ENCODE peak calls at places on chromosomes 11 and 22, in six cellular contexts. J is body of pancreas, P is adrenal gland, L is ovary, W is transverse colon, M is A549. F is an unnamed sample.

GRCh38 chr11:133864756-133865155 is 19.4 kb upstream of the SPATA19 start:
- DNase-seq in J (no peak), P (no peak), L (no peak), W (no peak), M (no peak), F (no peak)

GRCh38 chr11:74671520-74672196 is 59.6 kb downstream of the CHRDL2 start:
- DNase-seq in J (no peak), P (no peak), L (no peak), W (no peak), M (peak; percentile 51), F (no peak)

GRCh38 chr11:27216268-27217149 is 146.5 kb downstream of the CCDC34 start:
- DNase-seq in J (peak; percentile 70), P (peak; percentile 88), L (peak; percentile 89), W (peak; percentile 33), M (no peak), F (no peak)

GRCh38 chr11:76159983-76160661 is 46.2 kb downstream of the WNT11 start:
- DNase-seq in J (peak; percentile 50), P (no peak), L (no peak), W (no peak), M (no peak), F (no peak)

GRCh38 chr11:95659088-95659487 is 130.5 kb downstream of the FAM76B start:
- DNase-seq in J (no peak), P (no peak), L (no peak), W (no peak), M (no peak), F (no peak)

GRCh38 chr22:36267896-36268485 is 15.1 kb downstream of the APOL1 start:
- DNase-seq in J (no peak), P (no peak), L (no peak), W (no peak), M (no peak), F (no peak)

GRCh38 chr11:119095066-119095880 is 6.4 kb downstream of the DPAGT1 start:
- DNase-seq in J (peak; percentile 100), P (peak; percentile 100), L (peak; percentile 99), W (peak; percentile 99), M (peak; percentile 99), F (peak; percentile 100)

GRCh38 chr11:104704888-104705287 is 193.4 kb downstream of the CASP12 start:
- DNase-seq in J (no peak), P (no peak), L (no peak), W (no peak), M (no peak), F (no peak)

GRCh38 chr22:20131593-20131855 is at the start of gene ZDHHC8:
- DNase-seq in J (no peak), P (no peak), L (no peak), W (peak; percentile 49), M (no peak), F (no peak)

DNA sequence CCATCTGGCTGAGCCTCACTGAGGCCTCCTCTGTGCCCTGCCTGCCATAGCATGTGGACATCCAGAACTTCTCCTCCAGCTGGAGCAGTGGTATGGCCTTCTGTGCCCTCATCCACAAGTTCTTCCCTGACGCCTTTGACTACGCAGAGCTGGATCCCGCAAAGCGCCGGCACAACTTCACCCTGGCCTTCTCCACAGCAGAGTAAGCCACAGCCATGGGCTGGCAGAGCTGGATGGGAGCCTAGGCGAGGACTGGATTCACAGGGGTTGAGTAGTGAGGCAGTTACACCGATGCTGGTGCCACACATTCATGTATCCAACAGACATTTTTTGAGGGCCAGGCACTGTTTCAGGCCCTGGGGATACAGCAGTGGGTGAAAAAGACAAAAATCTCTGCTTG is 9.1 kb downstream of the SMTNL1 start:
- DNase-seq in J (no peak), P (no peak), L (no peak), W (no peak), M (no peak), F (no peak)
- TF ChIP-seq CTCF in J (no peak), P (no peak), L (no peak), W (no peak), M (no peak), F (no peak)

DNA sequence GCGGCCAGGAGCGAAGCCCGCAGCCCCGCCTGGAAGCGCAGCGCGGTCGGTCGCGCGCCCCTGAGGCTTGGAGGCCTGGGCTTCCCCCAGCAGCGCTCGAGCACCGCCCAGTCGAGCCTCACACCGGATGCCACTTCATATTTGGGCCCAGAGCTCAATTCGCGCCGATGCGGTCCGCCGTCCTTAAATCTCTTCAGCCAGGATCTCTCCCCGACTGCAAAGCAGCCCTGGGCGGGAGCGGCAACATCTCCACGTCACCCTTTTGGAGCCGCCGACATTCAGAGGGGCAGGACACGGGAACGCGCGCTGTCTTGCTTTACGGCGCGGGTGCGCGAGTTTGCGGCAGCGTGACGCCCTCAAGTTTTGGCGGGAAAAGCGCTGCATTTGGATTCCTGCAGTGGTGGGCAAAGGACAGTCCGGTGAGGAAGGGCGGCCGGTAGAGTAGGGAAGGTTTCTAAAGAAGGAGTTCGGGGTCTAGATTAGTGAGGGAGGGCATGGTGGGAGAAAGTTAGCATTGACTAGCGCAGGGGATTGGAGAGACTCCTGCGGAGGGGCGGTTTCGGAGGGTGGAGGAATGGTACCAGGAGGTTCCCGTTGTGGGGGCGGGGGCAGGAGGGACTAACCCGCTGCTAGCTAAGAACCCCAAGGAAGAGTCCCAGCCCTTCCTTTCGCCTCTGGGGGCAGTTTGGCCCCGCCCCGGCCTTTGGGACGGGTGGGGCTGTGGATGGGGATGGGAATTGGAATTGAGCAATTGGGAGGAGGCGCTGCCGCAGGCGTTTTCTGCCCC is 824 bp downstream of the CHEK1 start:
- DNase-seq in J (peak; percentile 87), P (peak; percentile 85), L (peak; percentile 91), W (peak; percentile 90), M (peak; percentile 94), F (peak; percentile 82)
- TF ChIP-seq POLR2A in J (peak; percentile 90), P (peak; percentile 26), L (peak; percentile 57), W (peak; percentile 79), M (peak; percentile 58), F (peak; percentile 76)

GRCh38 chr11:35559949-35560348 is 34.5 kb upstream of the PAMR1 start:
- DNase-seq in J (no peak), P (no peak), L (no peak), W (no peak), M (no peak), F (no peak)

GRCh38 chr11:35555238-35555887 is 29.9 kb upstream of the PAMR1 start:
- DNase-seq in J (no peak), P (no peak), L (no peak), W (no peak), M (no peak), F (no peak)

GRCh38 chr11:35554491-35555237 is 29.2 kb upstream of the PAMR1 start:
- DNase-seq in J (no peak), P (no peak), L (no peak), W (no peak), M (peak; percentile 8), F (no peak)

GRCh38 chr11:35553831-35554230 is 28.4 kb upstream of the PAMR1 start:
- DNase-seq in J (peak; percentile 4), P (no peak), L (no peak), W (no peak), M (peak; percentile 2), F (no peak)

GRCh38 chr11:35558468-35558867 is 33.1 kb upstream of the PAMR1 start:
- DNase-seq in J (no peak), P (no peak), L (no peak), W (no peak), M (no peak), F (no peak)
- TF ChIP-seq CTCF in J (no peak), P (no peak), L (no peak), W (no peak), M (no peak), F (no peak)

GRCh38 chr11:90223248-90223585 is 368 bp upstream of the CHORDC1 start:
- DNase-seq in J (no peak), P (no peak), L (no peak), W (no peak), M (no peak), F (no peak)
- TF ChIP-seq POLR2A in J (peak; percentile 35), P (no peak), L (no peak), W (no peak), M (no peak), F (no peak)

GRCh38 chr22:38097557-38098409 is 12.7 kb downstream of the BAIAP2L2 start:
- DNase-seq in J (no peak), P (no peak), L (no peak), W (no peak), M (no peak), F (no peak)
- TF ChIP-seq CTCF in J (no peak), P (no peak), L (no peak), W (no peak), M (no peak), F (peak; percentile 12)

DNA sequence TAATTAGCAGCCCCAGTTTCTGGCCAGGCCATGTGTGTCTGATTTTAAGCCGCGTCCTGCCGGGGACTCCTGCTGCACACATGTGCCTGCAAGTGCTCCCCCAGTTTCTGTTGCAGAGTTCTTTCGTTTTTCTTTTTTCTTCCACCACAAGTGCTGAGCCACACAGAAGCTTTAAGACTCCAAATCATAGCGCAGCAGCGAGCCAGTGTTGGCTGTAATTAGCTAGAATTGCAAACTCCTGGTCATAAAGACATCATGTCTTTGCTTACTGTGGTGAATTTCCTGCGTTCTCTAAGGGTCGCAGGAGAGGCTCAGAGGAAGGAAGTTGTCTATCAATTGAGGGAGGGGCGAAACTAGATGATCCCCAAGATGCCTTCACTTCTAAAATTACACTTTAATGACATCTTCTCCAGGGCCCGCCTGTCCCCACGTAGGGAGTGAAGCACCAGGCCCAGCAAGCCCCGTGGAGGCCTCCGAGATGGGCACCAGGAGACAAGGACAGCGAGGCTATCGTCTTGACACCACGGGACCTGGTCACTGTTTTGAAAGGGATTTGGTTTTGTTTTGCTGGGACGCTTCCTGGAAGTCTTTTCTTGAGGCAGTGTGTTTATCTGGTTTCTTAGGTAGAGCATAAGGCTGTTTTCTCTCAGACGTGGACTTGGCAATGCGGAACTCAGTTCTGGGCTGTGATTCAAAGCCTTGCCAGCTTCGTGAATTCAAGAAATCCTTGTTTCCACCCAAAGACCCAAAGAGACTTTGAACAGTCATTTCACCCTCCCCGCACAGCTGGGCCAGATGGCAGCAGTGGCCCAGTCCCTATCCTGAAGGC is 71.8 kb downstream of the UBASH3B start:
- DNase-seq in J (no peak), P (no peak), L (no peak), W (peak; percentile 26), M (no peak), F (no peak)
- TF ChIP-seq POLR2A in J (no peak), P (no peak), L (no peak), W (peak; percentile 17), M (no peak), F (no peak)

DNA sequence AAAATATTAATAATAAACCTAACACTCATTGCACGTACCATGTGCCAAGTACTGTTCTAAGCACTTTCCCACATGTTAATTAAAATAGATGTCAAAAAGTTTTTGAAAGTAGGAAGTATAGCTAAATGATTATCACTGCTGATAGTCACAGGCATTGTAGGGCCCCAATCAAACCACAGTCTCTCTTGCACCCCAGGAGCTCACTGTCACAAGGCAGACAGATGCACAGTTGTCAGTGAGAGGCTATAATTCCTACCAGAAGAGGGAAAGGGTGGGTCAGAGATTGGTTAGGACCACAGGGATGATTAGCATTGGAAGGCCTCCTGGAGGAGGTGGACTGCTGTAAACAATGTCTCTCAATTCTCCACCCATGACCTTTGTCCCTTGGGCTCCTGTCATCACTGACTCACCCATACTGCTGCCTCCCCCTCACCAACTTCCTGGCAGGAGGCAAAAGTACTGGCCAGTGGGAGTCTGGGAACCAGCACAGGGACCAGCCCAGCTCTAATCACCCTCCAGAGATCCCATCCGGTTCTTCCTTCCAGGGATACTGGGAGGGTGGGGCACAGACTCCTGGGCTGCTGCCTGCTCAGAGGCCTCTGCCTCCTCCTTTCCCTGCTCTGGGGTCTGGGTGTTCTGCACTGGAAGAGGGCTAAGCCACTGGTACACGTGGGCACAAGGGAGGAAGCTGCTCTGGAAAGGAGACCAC is 1.1 kb upstream of the POLD4 start:
- DNase-seq in J (peak; percentile 86), P (peak; percentile 95), L (peak; percentile 71), W (peak; percentile 90), M (peak; percentile 98), F (no peak)
- TF ChIP-seq CTCF in J (no peak), P (no peak), L (peak; percentile 7), W (peak; percentile 28), M (no peak), F (no peak)